ENCODE peak calls at places on chromosome 9, in six cellular contexts. One of them, this sample, is unnamed.

GRCh38 chr9:22208846-22209585 is 199.9 kb upstream of the CDKN2B start:
- DNase-seq in brain microvascular endothelial cell: no peak
- DNase-seq in activated CD4-positive, alpha-beta memory T cell treated with anti-CD3 and anti-CD28 coated beads for 36 hours: peak; percentile 29
- DNase-seq in stomach: no peak
- DNase-seq in osteocyte: no peak
- DNase-seq in neural progenitor cell: no peak
- DNase-seq in this sample: no peak

GRCh38 chr9:92943062-92943616 is 4.2 kb upstream of the FGD3 start:
- DNase-seq in osteocyte: no peak
- DNase-seq in stomach: peak; percentile 60
- DNase-seq in brain microvascular endothelial cell: no peak
- DNase-seq in neural progenitor cell: no peak
- DNase-seq in activated CD4-positive, alpha-beta memory T cell treated with anti-CD3 and anti-CD28 coated beads for 36 hours: no peak
- DNase-seq in this sample: no peak

GRCh38 chr9:71767421-71768321 is 642 bp downstream of the CEMIP2 start:
- DNase-seq in stomach: peak; percentile 34
- DNase-seq in brain microvascular endothelial cell: no peak
- DNase-seq in osteocyte: no peak
- DNase-seq in neural progenitor cell: peak; percentile 96
- DNase-seq in activated CD4-positive, alpha-beta memory T cell treated with anti-CD3 and anti-CD28 coated beads for 36 hours: peak; percentile 32
- DNase-seq in this sample: no peak

GRCh38 chr9:107190031-107190935 is 92.8 kb upstream of the RAD23B start:
- DNase-seq in neural progenitor cell: no peak
- DNase-seq in activated CD4-positive, alpha-beta memory T cell treated with anti-CD3 and anti-CD28 coated beads for 36 hours: no peak
- DNase-seq in brain microvascular endothelial cell: peak; percentile 33
- DNase-seq in osteocyte: no peak
- DNase-seq in stomach: no peak
- DNase-seq in this sample: no peak

GRCh38 chr9:6184749-6185645 is 30.6 kb upstream of the IL33 start:
- DNase-seq in osteocyte: no peak
- DNase-seq in activated CD4-positive, alpha-beta memory T cell treated with anti-CD3 and anti-CD28 coated beads for 36 hours: no peak
- DNase-seq in stomach: peak; percentile 31
- DNase-seq in neural progenitor cell: no peak
- DNase-seq in brain microvascular endothelial cell: no peak
- DNase-seq in this sample: no peak

GRCh38 chr9:76269789-76270188 is 124.4 kb downstream of the RFK start:
- DNase-seq in activated CD4-positive, alpha-beta memory T cell treated with anti-CD3 and anti-CD28 coated beads for 36 hours: no peak
- DNase-seq in neural progenitor cell: no peak
- DNase-seq in brain microvascular endothelial cell: peak; percentile 8
- DNase-seq in stomach: no peak
- DNase-seq in osteocyte: no peak
- DNase-seq in this sample: no peak

GRCh38 chr9:83620841-83621636 is 1.9 kb upstream of the IDNK start:
- DNase-seq in osteocyte: no peak
- DNase-seq in stomach: peak; percentile 53
- DNase-seq in neural progenitor cell: peak; percentile 78
- DNase-seq in brain microvascular endothelial cell: peak; percentile 22
- DNase-seq in activated CD4-positive, alpha-beta memory T cell treated with anti-CD3 and anti-CD28 coated beads for 36 hours: peak; percentile 47
- DNase-seq in this sample: peak; percentile 24

GRCh38 chr9:125438506-125439433 is 177.1 kb downstream of the GAPVD1 start:
- DNase-seq in osteocyte: no peak
- DNase-seq in stomach: peak; percentile 17
- DNase-seq in brain microvascular endothelial cell: no peak
- DNase-seq in activated CD4-positive, alpha-beta memory T cell treated with anti-CD3 and anti-CD28 coated beads for 36 hours: no peak
- DNase-seq in neural progenitor cell: no peak
- DNase-seq in this sample: no peak

GRCh38 chr9:131181091-131181681 is 55.8 kb downstream of the NUP214 start:
- DNase-seq in activated CD4-positive, alpha-beta memory T cell treated with anti-CD3 and anti-CD28 coated beads for 36 hours: no peak
- DNase-seq in brain microvascular endothelial cell: no peak
- DNase-seq in neural progenitor cell: no peak
- DNase-seq in stomach: no peak
- DNase-seq in osteocyte: no peak
- DNase-seq in this sample: no peak

GRCh38 chr9:16868706-16869105 is 1.8 kb downstream of the BNC2 start:
- DNase-seq in neural progenitor cell: no peak
- DNase-seq in activated CD4-positive, alpha-beta memory T cell treated with anti-CD3 and anti-CD28 coated beads for 36 hours: no peak
- DNase-seq in osteocyte: no peak
- DNase-seq in brain microvascular endothelial cell: no peak
- DNase-seq in stomach: no peak
- DNase-seq in this sample: no peak

GRCh38 chr9:36415822-36416515 is 15.9 kb upstream of the RNF38 start:
- DNase-seq in activated CD4-positive, alpha-beta memory T cell treated with anti-CD3 and anti-CD28 coated beads for 36 hours: no peak
- DNase-seq in neural progenitor cell: peak; percentile 34
- DNase-seq in brain microvascular endothelial cell: no peak
- DNase-seq in stomach: no peak
- DNase-seq in osteocyte: no peak
- DNase-seq in this sample: no peak

GRCh38 chr9:86624616-86625015 is 270.4 kb upstream of the TUT7 start:
- DNase-seq in neural progenitor cell: no peak
- DNase-seq in activated CD4-positive, alpha-beta memory T cell treated with anti-CD3 and anti-CD28 coated beads for 36 hours: no peak
- DNase-seq in brain microvascular endothelial cell: no peak
- DNase-seq in osteocyte: peak; percentile 10
- DNase-seq in stomach: no peak
- DNase-seq in this sample: no peak

GRCh38 chr9:35658894-35659220 is 765 bp downstream of the CCDC107 start:
- DNase-seq in osteocyte: no peak
- DNase-seq in brain microvascular endothelial cell: peak; percentile 44
- DNase-seq in activated CD4-positive, alpha-beta memory T cell treated with anti-CD3 and anti-CD28 coated beads for 36 hours: peak; percentile 42
- DNase-seq in neural progenitor cell: peak; percentile 47
- DNase-seq in stomach: no peak
- DNase-seq in this sample: peak; percentile 38

GRCh38 chr9:92026206-92027002 is 76.4 kb upstream of the ROR2 start:
- DNase-seq in brain microvascular endothelial cell: no peak
- DNase-seq in neural progenitor cell: no peak
- DNase-seq in activated CD4-positive, alpha-beta memory T cell treated with anti-CD3 and anti-CD28 coated beads for 36 hours: no peak
- DNase-seq in stomach: no peak
- DNase-seq in osteocyte: peak; percentile 59
- DNase-seq in this sample: no peak